ENCODE peak calls at places on chromosome 5, in four cellular contexts. F, A, S and V are unnamed samples.

GRCh38 chr5:34930527-34930844 is 1.1 kb downstream of the DNAJC21 start:
- DNase-seq in S (no peak), F (no peak), A (no peak), V (no peak)

GRCh38 chr5:38725419-38725865 is 120.4 kb upstream of the OSMR start:
- DNase-seq in S (no peak), A (no peak), F (no peak), V (no peak)

GRCh38 chr5:10453564-10453963 is 11.9 kb downstream of the ROPN1L start:
- DNase-seq in S (peak), F (no peak), A (no peak), V (no peak)

GRCh38 chr5:157558089-157558595 is 17.4 kb downstream of the ADAM19 start:
- DNase-seq in F (no peak), S (no peak), A (no peak), V (no peak)

GRCh38 chr5:151633892-151634291 is 42.8 kb upstream of the FAT2 start:
- DNase-seq in F (no peak), S (no peak), A (no peak), V (no peak)

GRCh38 chr5:174688441-174689354 is 35.7 kb upstream of the MSX2 start:
- DNase-seq in A (no peak), S (no peak), F (no peak), V (no peak)

GRCh38 chr5:68884893-68885292 is 208.9 kb upstream of the SLC30A5 start:
- DNase-seq in S (peak), F (peak), A (no peak), V (no peak)

GRCh38 chr5:92909545-92909962 is 671.5 kb downstream of the NR2F1-AS1 start:
- DNase-seq in S (peak), F (no peak), A (no peak), V (peak)

GRCh38 chr5:100840364-100840763 is 62.7 kb downstream of the ST8SIA4 start:
- DNase-seq in S (peak), A (no peak), F (peak), V (peak)

GRCh38 chr5:172140866-172141265 is 47.2 kb downstream of the STK10 start:
- DNase-seq in S (no peak), F (no peak), A (no peak), V (no peak)

GRCh38 chr5:51382508-51382758 is 815 bp upstream of the ISL1 start:
- DNase-seq in A (no peak), S (no peak), F (no peak), V (no peak)

GRCh38 chr5:13107553-13107952 is 836.9 kb downstream of the DNAH5 start:
- DNase-seq in S (no peak), A (no peak), F (no peak), V (no peak)

GRCh38 chr5:147509710-147510651 is at the start of gene DPYSL3:
- DNase-seq in F (peak), A (peak), S (peak), V (peak)

GRCh38 chr5:146633273-146633672 is 117.3 kb upstream of the GPR151 start:
- DNase-seq in S (no peak), A (no peak), F (no peak), V (no peak)

GRCh38 chr5:79181419-79182022 is 54.4 kb upstream of the JMY start:
- DNase-seq in S (no peak), A (no peak), F (no peak), V (no peak)

GRCh38 chr5:155728857-155729683 is 597.9 kb upstream of the SGCD start:
- DNase-seq in F (peak), S (no peak), A (no peak), V (peak)

GRCh38 chr5:172049226-172049796 is 42.9 kb upstream of the FBXW11 start:
- DNase-seq in F (no peak), S (no peak), A (no peak), V (no peak)

GRCh38 chr5:10364186-10364689 is 10.7 kb downstream of the MARCHF6 start:
- DNase-seq in A (no peak), S (peak), F (no peak), V (no peak)

GRCh38 chr5:164636456-164636855 is 1131.0 kb downstream of the MAT2B start:
- DNase-seq in A (no peak), F (no peak), S (no peak), V (no peak)

GRCh38 chr5:74655716-74656115 is 15.2 kb upstream of the ENC1 start:
- DNase-seq in F (no peak), S (no peak), A (no peak), V (no peak)

GRCh38 chr5:31487510-31487909 is 44.4 kb downstream of the DROSHA start:
- DNase-seq in A (no peak), F (no peak), S (no peak), V (no peak)

GRCh38 chr5:119269061-119269579 is 86.7 kb upstream of the TNFAIP8 start:
- DNase-seq in F (no peak), S (peak), A (no peak), V (peak)

GRCh38 chr5:136780518-136780917 is 415.2 kb upstream of the TRPC7 start:
- DNase-seq in F (no peak), A (no peak), S (peak), V (no peak)

GRCh38 chr5:138660051-138660572 is 84.9 kb upstream of the HSPA9 start:
- DNase-seq in F (no peak), A (no peak), S (no peak), V (no peak)

GRCh38 chr5:160802567-160802966 is 49.4 kb downstream of the ATP10B start:
- DNase-seq in A (no peak), S (no peak), F (no peak), V (no peak)

GRCh38 chr5:178551059-178551458 is 39.1 kb downstream of the COL23A1 start:
- DNase-seq in A (no peak), F (no peak), S (peak), V (no peak)

GRCh38 chr5:144352318-144352717 is 181.6 kb downstream of the KCTD16 start:
- DNase-seq in F (no peak), S (no peak), A (no peak), V (no peak)

GRCh38 chr5:398475-399295 is 44.3 kb upstream of the EXOC3 start:
- DNase-seq in A (peak), F (no peak), S (no peak), V (no peak)

GRCh38 chr5:1174122-1174936 is 27.1 kb upstream of the SLC6A19 start:
- DNase-seq in S (peak), A (peak), F (peak), V (peak)

GRCh38 chr5:172505840-172506638 is 51.7 kb upstream of the SH3PXD2B start:
- DNase-seq in S (no peak), F (no peak), A (peak), V (no peak)

GRCh38 chr5:73591698-73592501 is 26.4 kb downstream of the UTP15 start:
- DNase-seq in F (no peak), S (peak), A (no peak), V (no peak)

GRCh38 chr5:54882101-54882500 is 103.3 kb downstream of the ESM1 start:
- DNase-seq in A (no peak), F (no peak), S (no peak), V (no peak)

GRCh38 chr5:8329773-8330172 is 460.8 kb downstream of the MTRR start:
- DNase-seq in S (peak), F (no peak), A (no peak), V (no peak)

GRCh38 chr5:179680780-179681411 is at the start of gene CBY3:
- DNase-seq in F (no peak), S (no peak), A (no peak), V (no peak)

GRCh38 chr5:157487358-157487757 is 27.3 kb downstream of the NIPAL4 start:
- DNase-seq in A (no peak), F (peak), S (no peak), V (no peak)

GRCh38 chr5:83473344-83474169 is 2.0 kb downstream of the VCAN start:
- DNase-seq in A (peak), S (peak), F (peak), V (peak)

GRCh38 chr5:35672995-35673394 is 55.3 kb downstream of the SPEF2 start:
- DNase-seq in F (peak), A (no peak), S (no peak), V (peak)

GRCh38 chr5:15991586-15991985 is 188.0 kb downstream of the MARCHF11 start:
- DNase-seq in S (no peak), A (no peak), F (no peak), V (no peak)

GRCh38 chr5:15992918-15993317 is 186.7 kb downstream of the MARCHF11 start:
- DNase-seq in S (peak), A (no peak), F (no peak), V (no peak)

GRCh38 chr5:15993334-15993733 is 186.3 kb downstream of the MARCHF11 start:
- DNase-seq in S (peak), A (no peak), F (no peak), V (no peak)

GRCh38 chr5:15993934-15994333 is 185.7 kb downstream of the MARCHF11 start:
- DNase-seq in A (no peak), F (no peak), S (no peak), V (no peak)

GRCh38 chr5:15995206-15996052 is 184.2 kb downstream of the MARCHF11 start:
- DNase-seq in S (peak), A (no peak), F (no peak), V (no peak)
- TF ChIP-seq CTCF in S (peak), A (peak), F (no peak), V (no peak)

DNA sequence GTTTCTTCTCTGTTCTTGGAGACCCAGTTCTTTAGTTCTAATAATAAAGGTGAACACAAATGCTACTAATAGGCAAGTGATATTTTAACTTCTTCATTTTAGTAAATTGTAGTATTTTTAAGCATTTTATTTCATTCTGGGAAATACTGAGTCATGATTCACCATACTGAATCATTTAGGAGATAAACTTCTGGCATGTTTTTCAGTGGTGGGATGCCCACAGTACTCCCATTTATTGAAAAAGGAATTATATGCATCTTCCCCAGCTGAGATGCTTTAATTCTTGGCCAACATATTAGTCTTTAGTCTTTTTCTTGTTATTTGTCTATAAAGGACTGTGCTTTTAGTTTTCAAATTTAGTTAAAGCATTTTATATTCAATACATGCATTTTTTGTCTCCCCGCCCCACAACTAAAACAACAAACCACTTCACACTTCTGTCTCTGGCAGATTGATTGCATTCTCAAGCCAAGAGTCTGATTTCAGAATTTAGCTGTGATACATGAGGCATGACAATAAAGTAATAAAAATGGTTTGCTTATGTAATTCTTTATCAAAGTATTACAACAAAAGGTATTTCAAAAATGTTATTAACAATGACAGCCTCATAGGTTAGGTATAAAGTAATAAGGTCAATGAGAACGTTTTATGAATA is 125.2 kb upstream of the CDH18 start:
- DNase-seq in S (no peak), F (no peak), A (no peak), V (no peak)
- TF ChIP-seq CTCF in S (no peak), F (no peak), A (no peak), V (no peak)

DNA sequence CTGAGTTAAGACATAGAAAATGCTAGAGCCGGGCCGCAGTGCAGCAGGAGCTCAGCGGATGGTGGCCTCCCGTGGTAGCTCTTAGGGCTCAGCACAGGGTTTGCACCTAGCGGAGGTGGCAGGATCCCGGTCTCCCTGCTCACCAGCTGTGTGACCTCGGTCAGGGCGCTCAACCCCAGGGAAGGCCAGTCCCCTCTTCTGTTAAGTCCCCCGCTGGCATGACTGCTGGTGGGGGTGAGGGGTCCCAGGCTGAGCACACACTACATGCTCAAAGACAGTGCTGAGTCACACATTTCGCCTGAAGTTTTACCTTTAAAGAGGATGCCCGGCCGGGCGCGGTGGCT is 39.0 kb downstream of the HRH2 start:
- DNase-seq in A (no peak), F (no peak), S (no peak), V (no peak)
- TF ChIP-seq CTCF in A (peak), F (no peak), S (no peak), V (peak)

GRCh38 chr5:154461531-154461930 is 15.7 kb downstream of the SAP30L start:
- DNase-seq in F (no peak), A (no peak), S (peak), V (no peak)
- TF ChIP-seq CTCF in F (no peak), A (no peak), S (peak), V (no peak)

GRCh38 chr5:169335806-169336205 is 34.9 kb upstream of the SLIT3 start:
- DNase-seq in F (no peak), A (no peak), S (no peak), V (no peak)

GRCh38 chr5:169328401-169328800 is 27.5 kb upstream of the SLIT3 start:
- DNase-seq in S (no peak), F (no peak), A (no peak), V (no peak)

GRCh38 chr5:169336234-169336633 is 35.3 kb upstream of the SLIT3 start:
- DNase-seq in F (no peak), S (no peak), A (no peak), V (no peak)

GRCh38 chr5:169331292-169331852 is 30.4 kb upstream of the SLIT3 start:
- DNase-seq in F (no peak), S (peak), A (no peak), V (no peak)
- TF ChIP-seq CTCF in F (no peak), S (no peak), A (peak), V (no peak)

GRCh38 chr5:140345919-140346347 is 470 bp downstream of the HBEGF start:
- DNase-seq in S (peak), F (no peak), A (peak), V (peak)
- TF ChIP-seq CTCF in S (peak), F (peak), A (peak), V (no peak)